ENCODE peak calls at places on chromosome 1, in nine cellular contexts. K is cardiac muscle cell, A is left ventricle myocardium inferior, E is astrocyte, F is A673, S is kidney, O is right lobe of liver, L is pancreas, Z is PC-3. I is an unnamed sample.

GRCh38 chr1:42183210-42183609 is 18.7 kb upstream of the GUCA2A start:
- DNase-seq in K (no peak), A (no peak), E (no peak), F (no peak), S (no peak), O (no peak), L (no peak), Z (no peak), I (no peak)

GRCh38 chr1:30449428-30450147 is 273.8 kb downstream of the MATN1 start:
- DNase-seq in K (no peak), A (no peak), E (no peak), F (no peak), S (no peak), O (no peak), L (no peak), Z (no peak), I (no peak)

GRCh38 chr1:35931424-35932157 is 686 bp downstream of the AGO3 start:
- DNase-seq in K (no peak), A (no peak), E (no peak), F (peak; percentile 29), S (no peak), O (peak; percentile 63), L (no peak), Z (peak; percentile 32), I (no peak)

GRCh38 chr1:28392027-28392652 is 22.6 kb downstream of the PHACTR4 start:
- DNase-seq in K (peak; percentile 96), A (no peak), E (peak; percentile 93), F (peak; percentile 34), S (no peak), O (no peak), L (no peak), Z (peak; percentile 64), I (no peak)

GRCh38 chr1:233281711-233282581 is 13.6 kb downstream of the PCNX2 start:
- DNase-seq in K (peak; percentile 83), A (no peak), E (peak; percentile 87), F (no peak), S (no peak), O (no peak), L (no peak), Z (peak; percentile 16), I (peak; percentile 58)

GRCh38 chr1:230877139-230877923 is 9.0 kb upstream of the C1orf198 start:
- DNase-seq in K (peak; percentile 46), A (no peak), E (peak; percentile 52), F (no peak), S (no peak), O (no peak), L (no peak), Z (no peak), I (no peak)

GRCh38 chr1:8370928-8371327 is 53.0 kb downstream of the SLC45A1 start:
- DNase-seq in K (no peak), A (no peak), E (peak; percentile 36), F (peak; percentile 63), S (no peak), O (no peak), L (no peak), Z (no peak), I (no peak)

GRCh38 chr1:26923711-26924110 is 2.2 kb downstream of the NUDC start:
- DNase-seq in K (peak; percentile 26), A (no peak), E (no peak), F (peak; percentile 46), S (no peak), O (no peak), L (no peak), Z (peak; percentile 72), I (no peak)

GRCh38 chr1:242081446-242081845 is 82.5 kb upstream of the MAP1LC3C start:
- DNase-seq in K (no peak), A (no peak), E (peak; percentile 19), F (no peak), S (no peak), O (no peak), L (no peak), Z (no peak), I (no peak)

GRCh38 chr1:94737124-94737998 is 82.8 kb upstream of the SLC44A3 start:
- DNase-seq in K (peak; percentile 86), A (no peak), E (peak; percentile 39), F (peak; percentile 64), S (no peak), O (no peak), L (no peak), Z (peak; percentile 26), I (no peak)

GRCh38 chr1:209051598-209051997 is 531.9 kb upstream of the CAMK1G start:
- DNase-seq in K (no peak), A (no peak), E (no peak), F (no peak), S (no peak), O (no peak), L (no peak), Z (no peak), I (no peak)

GRCh38 chr1:214380418-214380817 is 99.5 kb downstream of the SMYD2 start:
- DNase-seq in K (no peak), A (no peak), E (peak; percentile 57), F (no peak), S (no peak), O (no peak), L (no peak), Z (peak; percentile 20), I (no peak)

GRCh38 chr1:214377485-214377884 is 96.5 kb downstream of the SMYD2 start:
- DNase-seq in K (no peak), A (no peak), E (no peak), F (no peak), S (no peak), O (no peak), L (no peak), Z (no peak), I (no peak)

GRCh38 chr1:214379254-214379970 is 98.5 kb downstream of the SMYD2 start:
- DNase-seq in K (no peak), A (no peak), E (no peak), F (no peak), S (no peak), O (no peak), L (no peak), Z (no peak), I (no peak)

GRCh38 chr1:214378492-214378891 is 97.5 kb downstream of the SMYD2 start:
- DNase-seq in K (no peak), A (no peak), E (peak; percentile 53), F (no peak), S (no peak), O (no peak), L (no peak), Z (no peak), I (no peak)

DNA sequence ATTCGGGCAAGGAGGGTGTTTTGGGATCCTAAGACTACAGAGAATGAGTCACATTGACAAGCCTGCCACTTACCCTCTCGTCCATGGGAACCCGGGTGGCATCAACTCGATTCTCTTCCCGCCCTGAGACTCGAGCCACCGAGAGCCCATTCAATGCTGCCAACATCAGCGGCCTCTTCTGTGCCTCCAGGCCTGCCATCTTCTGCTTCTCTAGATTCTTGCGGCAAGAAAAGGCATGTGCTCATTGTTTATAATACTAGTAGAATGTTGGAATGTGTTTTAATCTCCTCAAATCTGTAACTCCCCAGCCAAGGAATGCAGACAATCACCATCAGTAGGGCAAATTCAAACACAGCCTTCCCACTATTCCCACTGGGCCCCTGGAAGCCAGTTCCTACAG is 96.9 kb downstream of the SMYD2 start:
- DNase-seq in K (peak; percentile 85), A (no peak), E (peak; percentile 90), F (no peak), S (no peak), O (no peak), L (no peak), Z (no peak), I (no peak)
- H3K27ac ChIP-seq in K (no peak overlapping the region), A (no peak overlapping the region), E (peak overlapping the region; percentile 73), F (peak overlapping the region; percentile 5), S (no peak overlapping the region), O (no peak overlapping the region), L (no peak overlapping the region), Z (no peak overlapping the region), I (no peak overlapping the region)

DNA sequence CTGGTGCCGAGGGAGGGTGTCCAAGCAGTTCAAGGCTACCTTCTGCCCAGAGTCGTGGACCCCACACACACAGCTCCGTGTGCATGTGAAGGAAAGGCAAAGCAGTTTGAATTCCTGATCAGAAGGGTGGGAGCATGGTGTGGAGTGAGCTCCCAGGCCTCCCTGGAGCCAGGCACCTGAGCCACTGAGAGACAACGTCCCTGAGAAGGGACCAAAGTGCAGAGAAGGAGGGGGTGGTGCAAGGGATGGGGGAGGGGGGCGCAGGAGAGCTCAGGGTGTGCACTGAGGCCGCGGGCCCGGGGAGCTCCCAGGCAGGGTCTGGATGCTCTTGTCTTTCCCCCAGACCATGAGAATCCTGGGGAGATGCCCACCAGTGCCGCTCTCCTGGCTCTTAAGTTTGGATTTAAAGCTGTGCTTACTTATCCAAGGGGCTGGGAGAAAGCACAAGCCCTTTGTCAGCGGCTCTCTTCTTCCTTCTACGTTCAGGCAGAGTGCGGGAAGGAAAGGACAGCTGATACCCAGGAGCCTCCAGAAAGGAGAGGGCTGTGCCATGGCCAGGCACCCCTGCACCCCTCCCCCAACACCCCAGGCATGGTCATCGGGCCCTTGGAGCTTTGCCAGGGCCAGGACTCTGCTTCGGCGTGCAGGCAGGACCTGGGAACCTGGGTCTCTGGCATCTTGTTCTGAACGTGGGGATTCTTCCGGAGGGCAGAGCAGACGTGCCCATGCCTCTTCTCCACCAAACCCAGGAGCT is 24.1 kb downstream of the ACTA1 start:
- DNase-seq in K (no peak), A (no peak), E (no peak), F (no peak), S (no peak), O (no peak), L (no peak), Z (no peak), I (no peak)
- H3K4me1 ChIP-seq in K (peaks cover 12% of the 10 kb centered on the region), A (peaks cover 53% of the 10 kb centered on the region), E (peaks cover 9% of the 10 kb centered on the region), F (peaks cover 10% of the 10 kb centered on the region), S (no peaks in the 10 kb centered on the region), O (no peaks in the 10 kb centered on the region), L (peaks cover 10% of the 10 kb centered on the region), Z (peaks cover 8% of the 10 kb centered on the region), I (peaks cover 8% of the 10 kb centered on the region)

GRCh38 chr1:109668123-109668800 is 405 bp downstream of the GSTM2 start:
- DNase-seq in K (no peak), A (no peak), E (no peak), F (peak; percentile 2), S (no peak), O (no peak), L (no peak), Z (no peak), I (no peak)
- H3K27ac ChIP-seq in K (no peak overlapping the region), A (peak overlapping the region; percentile 63), E (no peak overlapping the region), F (peak overlapping the region; percentile 11), S (no peak overlapping the region), O (no peak overlapping the region), L (no peak overlapping the region), Z (no peak overlapping the region), I (no peak overlapping the region)

GRCh38 chr1:23531695-23532094 is 662 bp upstream of the E2F2 start:
- DNase-seq in K (no peak), A (no peak), E (no peak), F (no peak), S (no peak), O (no peak), L (no peak), Z (no peak), I (no peak)
- H3K4me1 ChIP-seq in K (peaks cover 6% of the 10 kb centered on the region), A (peaks cover 35% of the 10 kb centered on the region), E (peaks cover 9% of the 10 kb centered on the region), F (peaks cover 24% of the 10 kb centered on the region), S (no peaks in the 10 kb centered on the region), O (no peaks in the 10 kb centered on the region), L (peaks cover 7% of the 10 kb centered on the region), Z (peaks cover 48% of the 10 kb centered on the region), I (peaks cover 74% of the 10 kb centered on the region)

DNA sequence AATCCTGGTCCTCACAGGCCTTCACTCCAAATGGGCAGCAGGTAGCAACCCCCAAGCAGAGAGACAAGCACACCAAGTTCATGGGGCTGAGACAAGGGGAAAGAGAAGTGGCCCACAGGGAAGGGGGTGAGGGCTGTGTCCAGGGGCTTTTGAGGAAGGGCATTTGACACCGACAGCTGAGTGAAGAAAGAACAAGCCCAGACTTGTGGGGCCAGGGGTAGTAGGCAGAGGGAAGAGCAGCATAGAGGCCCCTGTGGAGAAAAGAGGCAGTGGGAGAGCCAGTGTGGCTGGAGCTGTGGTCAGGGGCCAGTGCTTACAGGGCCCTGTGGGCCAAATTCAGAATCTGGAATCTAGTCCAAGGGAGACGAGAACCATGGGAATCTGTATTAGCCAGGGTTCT is 85.4 kb downstream of the IGSF21 start:
- DNase-seq in K (no peak), A (no peak), E (no peak), F (no peak), S (no peak), O (no peak), L (no peak), Z (no peak), I (no peak)
- H3K27ac ChIP-seq in K (no peak overlapping the region), A (no peak overlapping the region), E (no peak overlapping the region), F (no peak overlapping the region), S (no peak overlapping the region), O (no peak overlapping the region), L (no peak overlapping the region), Z (no peak overlapping the region), I (no peak overlapping the region)

I was measured in CD4-positive, alpha-beta memory T cell.